ENCODE peak calls at places on chromosome 20, in six cellular contexts. Z is GM12891, X is NCI-H2029, N is transverse colon, R is right cardiac atrium, E is RWPE1. I is an unnamed sample.
A peak's percentile ranks its signal among the peaks of the same experiment; 100 is the strongest.

GRCh38 chr20:63280929-63281545 is 8.4 kb downstream of the ARFGAP1 start:
- DNase-seq in X (no peak), N (no peak), Z (no peak), R (no peak), E (no peak), I (no peak)

GRCh38 chr20:14996883-14997672 is 659.7 kb upstream of the FLRT3 start:
- DNase-seq in N (no peak), E (no peak), X (no peak), R (no peak), Z (no peak), I (no peak)

GRCh38 chr20:5146302-5146653 is 19.5 kb downstream of the CDS2 start:
- DNase-seq in X (no peak), Z (no peak), R (no peak), N (no peak), E (no peak), I (no peak)

GRCh38 chr20:24584538-24585356 is 115.3 kb downstream of the SYNDIG1 start:
- DNase-seq in E (no peak), R (peak; percentile 35), N (no peak), X (no peak), Z (no peak), I (no peak)

GRCh38 chr20:63553251-63553932 is 567 bp upstream of the FNDC11 start:
- DNase-seq in N (peak; percentile 86), E (peak; percentile 96), R (peak; percentile 90), X (no peak), Z (peak; percentile 71), I (peak; percentile 92)

GRCh38 chr20:22453244-22454080 is 130.9 kb downstream of the FOXA2 start:
- DNase-seq in R (no peak), X (peak; percentile 53), E (peak; percentile 68), N (peak; percentile 30), Z (no peak), I (no peak)

GRCh38 chr20:51966296-51966971 is 164.1 kb upstream of the SALL4 start:
- DNase-seq in R (peak; percentile 25), X (no peak), E (peak; percentile 57), N (peak; percentile 41), Z (peak; percentile 13), I (peak; percentile 28)

GRCh38 chr20:59723108-59723500 is 118.8 kb downstream of the PHACTR3 start:
- DNase-seq in E (no peak), Z (no peak), R (no peak), X (no peak), N (no peak), I (no peak)

GRCh38 chr20:62361799-62362589 is 5.1 kb downstream of the LAMA5 start:
- DNase-seq in R (peak; percentile 48), E (peak; percentile 84), Z (no peak), X (no peak), N (no peak), I (peak; percentile 67)

GRCh38 chr20:41508335-41508734 is 109.8 kb downstream of the CHD6 start:
- DNase-seq in Z (no peak), E (no peak), X (no peak), N (no peak), R (no peak), I (no peak)

GRCh38 chr20:51500936-51501335 is 41.6 kb downstream of the NFATC2 start:
- DNase-seq in N (no peak), X (no peak), E (no peak), Z (no peak), R (no peak), I (no peak)

GRCh38 chr20:38152175-38153010 is 12.7 kb downstream of the TGM2 start:
- DNase-seq in N (peak; percentile 80), Z (peak; percentile 78), R (peak; percentile 97), E (peak; percentile 81), X (no peak), I (peak; percentile 88)

GRCh38 chr20:56383334-56383733 is 8.7 kb downstream of the AURKA start:
- DNase-seq in E (no peak), X (no peak), Z (no peak), R (no peak), N (no peak), I (no peak)

GRCh38 chr20:50575869-50576720 is 65.9 kb downstream of the PTPN1 start:
- DNase-seq in E (peak; percentile 73), R (peak; percentile 66), X (peak; percentile 31), N (peak; percentile 78), Z (no peak), I (peak; percentile 62)

GRCh38 chr20:38840894-38841470 is 35.5 kb downstream of the PPP1R16B start:
- DNase-seq in Z (no peak), N (no peak), X (no peak), E (no peak), R (no peak), I (no peak)

GRCh38 chr20:51354769-51355319 is 187.7 kb downstream of the NFATC2 start:
- DNase-seq in R (no peak), Z (no peak), X (peak; percentile 58), N (no peak), E (no peak), I (no peak)

GRCh38 chr20:31667315-31668285 is 29.9 kb downstream of the COX4I2 start:
- DNase-seq in Z (no peak), N (no peak), E (no peak), R (no peak), X (no peak), I (no peak)

GRCh38 chr20:63973160-63973479 is 3.4 kb upstream of the ZNF512B start:
- DNase-seq in N (no peak), R (no peak), E (no peak), Z (no peak), X (no peak), I (no peak)

GRCh38 chr20:23200413-23200812 is 114.3 kb upstream of the CD93 start:
- DNase-seq in E (no peak), N (no peak), R (no peak), X (no peak), Z (no peak), I (no peak)